ENCODE peak calls at places on chromosomes 6 and 20, in eight cellular contexts. H is stomach, W is ovary, U is esophagus muscularis mucosa, C is tibial nerve, O is A549, J is HepG2, Z is H1. V is an unnamed sample.

GRCh38 chr20:36744764-36745191 is 1.1 kb downstream of the NDRG3 start:
- DNase-seq in H (peak), W (no peak), U (no peak), C (no peak), O (no peak), J (no peak), Z (no peak), V (peak)

GRCh38 chr20:5126512-5127203 is at the start of gene CDS2:
- DNase-seq in H (peak), W (peak), U (peak), C (peak), O (peak), J (peak), Z (peak), V (peak)

GRCh38 chr6:10429638-10430427 is 15.0 kb upstream of the TFAP2A start:
- DNase-seq in H (no peak), W (no peak), U (peak), C (no peak), O (no peak), J (peak), Z (no peak), V (no peak)

GRCh38 chr6:44446626-44447297 is 59.3 kb downstream of the CDC5L start:
- DNase-seq in H (no peak), W (no peak), U (no peak), C (no peak), O (no peak), J (peak), Z (no peak), V (no peak)

GRCh38 chr6:113829702-113830058 is 27.5 kb upstream of the MARCKS start:
- DNase-seq in H (no peak), W (no peak), U (no peak), C (no peak), O (no peak), J (no peak), Z (no peak), V (no peak)

GRCh38 chr20:37565134-37565811 is 37.6 kb upstream of the BLCAP start:
- DNase-seq in H (no peak), W (no peak), U (peak), C (no peak), O (no peak), J (no peak), Z (no peak), V (no peak)

GRCh38 chr20:879626-880025 is 36.5 kb downstream of the ANGPT4 start:
- DNase-seq in H (no peak), W (no peak), U (no peak), C (no peak), O (no peak), J (no peak), Z (no peak), V (no peak)

GRCh38 chr6:144263786-144264185 is 21.3 kb upstream of the UTRN start:
- DNase-seq in H (no peak), W (no peak), U (no peak), C (no peak), O (no peak), J (no peak), Z (no peak), V (no peak)

GRCh38 chr20:57849868-57850215 is 140.0 kb upstream of the PMEPA1 start:
- DNase-seq in H (no peak), W (no peak), U (no peak), C (no peak), O (no peak), J (no peak), Z (no peak), V (no peak)

GRCh38 chr6:107657755-107658461 is 166.2 kb downstream of the SCML4 start:
- DNase-seq in H (peak), W (no peak), U (no peak), C (peak), O (no peak), J (no peak), Z (no peak), V (peak)

GRCh38 chr6:108944707-108945685 is 96.8 kb downstream of the ARMC2 start:
- DNase-seq in H (no peak), W (peak), U (peak), C (peak), O (no peak), J (no peak), Z (no peak), V (no peak)

GRCh38 chr6:142927274-142927586 is 17.7 kb downstream of the HIVEP2 start:
- DNase-seq in H (no peak), W (no peak), U (no peak), C (no peak), O (no peak), J (no peak), Z (no peak), V (no peak)
- TF ChIP-seq EP300 in H (no peak), W (no peak), U (no peak), C (no peak), O (no peak), J (no peak), Z (no peak), V (no peak)

GRCh38 chr6:79230149-79230548 is 4.3 kb downstream of the HMGN3 start:
- DNase-seq in H (no peak), W (no peak), U (no peak), C (no peak), O (no peak), J (no peak), Z (no peak), V (no peak)

GRCh38 chr6:79233611-79234149 is 802 bp downstream of the HMGN3 start:
- DNase-seq in H (peak), W (peak), U (peak), C (peak), O (peak), J (peak), Z (peak), V (peak)

GRCh38 chr6:79231101-79231500 is 3.4 kb downstream of the HMGN3 start:
- DNase-seq in H (no peak), W (no peak), U (no peak), C (no peak), O (no peak), J (no peak), Z (no peak), V (no peak)

GRCh38 chr6:79232696-79233462 is 1.6 kb downstream of the HMGN3 start:
- DNase-seq in H (no peak), W (no peak), U (no peak), C (no peak), O (no peak), J (no peak), Z (no peak), V (no peak)

GRCh38 chr6:79234150-79235022 is at the start of gene HMGN3:
- DNase-seq in H (peak), W (peak), U (peak), C (peak), O (peak), J (peak), Z (peak), V (peak)
- TF ChIP-seq CTCF in H (no peak), W (no peak), U (peak), C (peak), O (no peak), J (peak), Z (peak), V (peak)

GRCh38 chr6:170296423-170296745 is 5.5 kb upstream of the DLL1 start:
- DNase-seq in H (no peak), W (no peak), U (no peak), C (no peak), O (no peak), J (no peak), Z (no peak), V (peak)

GRCh38 chr6:170297577-170298330 is 6.9 kb upstream of the DLL1 start:
- DNase-seq in H (no peak), W (no peak), U (no peak), C (no peak), O (no peak), J (no peak), Z (no peak), V (no peak)

GRCh38 chr6:170298688-170299087 is 7.8 kb upstream of the DLL1 start:
- DNase-seq in H (no peak), W (no peak), U (no peak), C (no peak), O (no peak), J (no peak), Z (no peak), V (no peak)

GRCh38 chr6:170295519-170296422 is 4.9 kb upstream of the DLL1 start:
- DNase-seq in H (peak), W (peak), U (no peak), C (no peak), O (no peak), J (no peak), Z (peak), V (no peak)

GRCh38 chr6:170296746-170297576 is 6.1 kb upstream of the DLL1 start:
- DNase-seq in H (no peak), W (peak), U (no peak), C (no peak), O (no peak), J (no peak), Z (no peak), V (peak)
- TF ChIP-seq EP300 in H (no peak), W (no peak), U (no peak), C (no peak), O (no peak), J (no peak), Z (no peak), V (no peak)

GRCh38 chr6:169109821-169110220 is 143.8 kb downstream of the THBS2 start:
- DNase-seq in H (no peak), W (no peak), U (peak), C (no peak), O (no peak), J (no peak), Z (no peak), V (no peak)
- TF ChIP-seq CTCF in H (no peak), W (no peak), U (no peak), C (no peak), O (no peak), J (no peak), Z (no peak), V (no peak)

V was measured in upper lobe of left lung.